ENCODE peak calls at places on chromosomes 6 and 20, in five cellular contexts. G is H9, I is neuronal stem cell, U is mesenchymal stem cell, T is H1. P is an unnamed sample.

GRCh38 chr6:38813451-38813850 is 98.3 kb downstream of the DNAH8 start:
- DNase-seq in G (no peak), I (no peak), U (peak; percentile 9), T (no peak), P (no peak)

GRCh38 chr6:1527098-1527497 is 82.6 kb upstream of the FOXC1 start:
- DNase-seq in G (peak; percentile 58), I (no peak), U (no peak), T (peak; percentile 33), P (no peak)

GRCh38 chr6:109081516-109081915 is 13.1 kb downstream of the SESN1 start:
- DNase-seq in G (no peak), I (no peak), U (no peak), T (no peak), P (no peak)

GRCh38 chr6:157107915-157108651 is 215.2 kb downstream of the TMEM242 start:
- DNase-seq in G (no peak), I (no peak), U (peak; percentile 98), T (no peak), P (peak; percentile 95)

GRCh38 chr6:51077967-51078518 is 259.4 kb downstream of the TFAP2B start:
- DNase-seq in G (peak; percentile 40), I (peak; percentile 4), U (no peak), T (no peak), P (no peak)

GRCh38 chr6:158283304-158284005 is 28.8 kb upstream of the TULP4 start:
- DNase-seq in G (peak; percentile 60), I (peak; percentile 21), U (peak; percentile 12), T (peak; percentile 23), P (no peak)

GRCh38 chr6:134111062-134111677 is 58.7 kb upstream of the SLC2A12 start:
- DNase-seq in G (peak; percentile 58), I (peak; percentile 21), U (peak; percentile 70), T (no peak), P (peak; percentile 17)

GRCh38 chr6:1604347-1604990 is 5.2 kb upstream of the FOXC1 start:
- DNase-seq in G (peak; percentile 78), I (peak; percentile 85), U (no peak), T (no peak), P (peak; percentile 46)

GRCh38 chr20:37390891-37391525 is 45.1 kb downstream of the SRC start:
- DNase-seq in G (peak; percentile 23), I (no peak), U (no peak), T (no peak), P (no peak)

GRCh38 chr6:27650620-27651370 is 177.9 kb upstream of the ZNF184 start:
- DNase-seq in G (peak; percentile 80), I (peak; percentile 62), U (peak; percentile 63), T (peak; percentile 70), P (no peak)

GRCh38 chr6:170446841-170447560 is 106.1 kb downstream of the PSMB1 start:
- DNase-seq in G (no peak), I (no peak), U (no peak), T (no peak), P (no peak)

GRCh38 chr20:35515949-35516645 is 13.4 kb downstream of the C20orf173 start:
- DNase-seq in G (no peak), I (no peak), U (peak; percentile 77), T (no peak), P (peak; percentile 95)

DNA sequence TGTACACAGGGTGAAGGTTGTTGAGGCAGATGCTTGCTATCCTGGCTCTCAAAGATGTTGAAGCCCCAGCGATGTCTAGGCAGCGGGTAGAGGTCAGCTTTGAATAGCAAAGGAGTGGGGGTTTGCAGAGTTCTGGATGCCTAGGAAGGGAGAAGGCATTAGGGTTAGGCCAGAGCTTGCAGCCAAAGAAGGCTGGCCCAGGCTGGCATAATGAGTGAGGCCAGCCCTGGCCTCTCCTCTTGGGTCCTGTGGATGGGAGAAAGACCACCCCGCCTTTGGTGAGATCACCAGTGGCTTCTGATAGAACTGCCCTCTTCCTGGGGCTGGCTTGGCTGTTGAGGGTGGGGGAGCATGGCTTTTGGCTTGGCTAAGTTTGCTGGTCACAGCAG is 406 bp upstream of the WFDC5 start:
- DNase-seq in G (no peak), I (no peak), U (no peak), T (no peak), P (no peak)
- H2BK12ac ChIP-seq in G (no peak overlapping the region), I (no peak overlapping the region), U (no peak overlapping the region), T (no peak overlapping the region), P (no peak overlapping the region)

GRCh38 chr6:127967708-127968107 is 66.8 kb upstream of the THEMIS start:
- DNase-seq in G (no peak), I (no peak), U (no peak), T (no peak), P (no peak)
- H2BK12ac ChIP-seq in G (no peak overlapping the region), I (no peak overlapping the region), U (no peak overlapping the region), T (no peak overlapping the region), P (no peak overlapping the region)

GRCh38 chr20:40561187-40561586 is 127.8 kb downstream of the MAFB start:
- DNase-seq in G (no peak), I (no peak), U (no peak), T (no peak), P (no peak)

GRCh38 chr20:40565681-40566040 is 123.4 kb downstream of the MAFB start:
- DNase-seq in G (peak; percentile 36), I (no peak), U (no peak), T (no peak), P (no peak)

GRCh38 chr20:40563296-40563950 is 125.6 kb downstream of the MAFB start:
- DNase-seq in G (no peak), I (no peak), U (peak; percentile 33), T (no peak), P (no peak)

GRCh38 chr20:40564997-40565680 is 123.9 kb downstream of the MAFB start:
- DNase-seq in G (no peak), I (no peak), U (peak; percentile 85), T (no peak), P (no peak)

DNA sequence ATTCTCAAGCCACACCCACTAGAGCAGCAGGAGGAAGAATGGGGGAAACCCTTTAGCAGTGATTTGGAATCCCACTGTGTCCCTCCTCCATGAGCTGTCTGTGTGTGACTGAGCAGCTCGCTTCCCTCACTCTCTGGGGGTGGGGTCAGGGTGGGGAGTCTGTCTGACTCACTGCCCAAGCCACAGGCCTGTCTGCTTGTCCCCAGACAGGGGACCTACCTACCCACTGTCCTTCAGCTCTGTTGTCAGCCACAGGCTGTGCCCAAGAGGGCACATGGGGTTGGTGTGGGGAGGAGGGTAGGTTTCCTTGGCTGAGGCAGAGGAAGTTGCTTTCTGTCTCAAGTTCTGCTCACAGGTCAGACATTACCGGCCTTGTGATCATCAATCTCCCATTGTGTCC is 127.0 kb downstream of the MAFB start:
- DNase-seq in G (no peak), I (no peak), U (peak; percentile 53), T (no peak), P (peak; percentile 14)
- H2BK12ac ChIP-seq in G (no peak overlapping the region), I (no peak overlapping the region), U (no peak overlapping the region), T (no peak overlapping the region), P (peak overlapping the region; percentile 18)

GRCh38 chr20:61696181-61696735 is 369.4 kb downstream of the TAF4 start:
- DNase-seq in G (no peak), I (no peak), U (no peak), T (no peak), P (no peak)

GRCh38 chr20:61693055-61693600 is 372.6 kb downstream of the TAF4 start:
- DNase-seq in G (no peak), I (no peak), U (no peak), T (no peak), P (no peak)

GRCh38 chr20:61692476-61692875 is 373.2 kb downstream of the TAF4 start:
- DNase-seq in G (no peak), I (no peak), U (no peak), T (no peak), P (no peak)

GRCh38 chr20:61695741-61696140 is 369.9 kb downstream of the TAF4 start:
- DNase-seq in G (no peak), I (no peak), U (no peak), T (no peak), P (no peak)

DNA sequence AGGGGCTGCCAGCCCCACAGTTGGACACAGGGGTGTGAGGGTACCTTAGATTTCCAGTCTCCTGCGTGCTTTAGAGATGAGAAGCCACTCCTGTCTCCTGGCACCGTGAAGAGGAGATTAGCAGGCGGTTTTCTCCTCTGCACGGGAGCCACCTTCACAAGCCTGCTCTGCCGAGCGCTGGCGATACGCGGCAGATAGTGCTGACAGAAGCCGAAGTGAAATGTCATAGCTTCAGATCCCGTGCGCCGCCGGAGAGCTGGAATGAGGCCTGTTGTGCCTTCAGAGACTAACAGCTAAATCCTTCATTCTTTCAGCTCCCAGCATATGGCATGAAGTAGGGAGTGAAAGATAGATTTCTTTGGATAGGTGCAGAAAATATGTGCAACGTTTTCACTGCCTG is 371.0 kb downstream of the TAF4 start:
- DNase-seq in G (no peak), I (no peak), U (no peak), T (no peak), P (no peak)
- H2BK12ac ChIP-seq in G (no peak overlapping the region), I (no peak overlapping the region), U (no peak overlapping the region), T (no peak overlapping the region), P (no peak overlapping the region)

GRCh38 chr20:58129736-58130135 is 98.7 kb downstream of the ANKRD60 start:
- DNase-seq in G (peak; percentile 21), I (no peak), U (no peak), T (no peak), P (no peak)
- H2BK12ac ChIP-seq in G (no peak overlapping the region), I (peak overlapping the region; percentile 91), U (no peak overlapping the region), T (no peak overlapping the region), P (no peak overlapping the region)

DNA sequence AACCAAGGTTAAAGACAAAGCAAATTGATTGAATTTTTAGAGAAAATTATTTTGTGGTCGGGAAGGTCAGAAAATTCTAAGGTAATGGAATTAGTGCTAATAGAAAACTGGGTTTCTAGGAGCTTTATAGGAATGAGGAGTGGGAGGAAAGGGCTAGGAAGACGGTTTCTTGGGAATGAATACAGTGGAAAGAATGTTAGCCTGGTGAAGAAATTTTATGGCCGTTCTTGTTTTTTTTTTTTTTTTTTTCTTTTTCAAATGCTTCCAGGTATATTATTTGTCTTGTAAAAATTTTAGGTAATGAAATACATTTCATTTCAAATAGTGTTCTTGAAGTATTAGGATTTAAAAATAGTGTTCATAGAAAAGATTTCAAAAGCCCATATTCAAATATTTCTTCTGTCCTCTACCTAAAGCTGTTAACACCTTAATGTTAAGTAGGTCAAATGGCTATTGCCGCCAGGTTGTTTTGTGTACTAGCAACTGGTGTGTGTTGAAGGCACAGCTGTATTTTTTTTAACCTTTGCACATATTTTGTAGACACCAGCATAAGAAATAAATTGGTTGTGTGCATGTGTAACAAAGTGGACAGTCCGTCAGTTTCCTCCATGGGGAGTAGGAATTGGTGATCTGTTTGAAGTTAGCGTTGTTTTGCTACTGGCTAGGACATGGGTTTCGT is 32.3 kb downstream of the AFDN start:
- DNase-seq in G (no peak), I (no peak), U (peak; percentile 61), T (no peak), P (peak; percentile 68)
- H2BK12ac ChIP-seq in G (peak overlapping the region; percentile 35), I (no peak overlapping the region), U (no peak overlapping the region), T (no peak overlapping the region), P (no peak overlapping the region)

GRCh38 chr6:167479967-167480653 is 155.2 kb downstream of the TTLL2 start:
- DNase-seq in G (no peak), I (no peak), U (no peak), T (no peak), P (no peak)
- H2BK12ac ChIP-seq in G (no peak overlapping the region), I (peak overlapping the region; percentile 87), U (no peak overlapping the region), T (peak overlapping the region; percentile 68), P (no peak overlapping the region)

DNA sequence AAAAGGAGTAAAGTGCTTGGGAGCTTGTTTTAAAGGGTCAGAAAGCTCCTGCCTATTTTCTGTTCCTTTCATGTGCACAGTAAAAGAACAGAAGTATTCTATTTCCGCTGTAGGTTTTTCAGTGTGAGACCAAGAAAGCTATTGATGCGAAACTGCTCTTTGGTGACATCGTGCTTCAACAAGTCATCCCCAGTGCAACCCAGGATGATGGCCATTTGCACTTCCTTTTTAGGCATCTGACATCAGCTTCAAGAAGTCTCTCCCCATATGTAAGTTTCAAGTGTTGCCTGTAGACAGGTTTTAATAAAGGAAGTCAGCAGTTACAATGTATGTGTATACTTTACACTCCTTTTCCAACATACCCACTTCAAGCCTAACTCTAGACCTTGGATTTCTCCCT is 131.6 kb downstream of the RFX6 start:
- DNase-seq in G (no peak), I (no peak), U (no peak), T (no peak), P (no peak)
- H2BK12ac ChIP-seq in G (no peak overlapping the region), I (no peak overlapping the region), U (no peak overlapping the region), T (no peak overlapping the region), P (no peak overlapping the region)

P was measured in trophoblast cell.